ENCODE peak calls at places on chromosome 5, in seven cellular contexts. One of them, this sample, is unnamed.

GRCh38 chr5:83172655-83173054 is 95.3 kb downstream of the XRCC4 start:
- DNase-seq in Ammon's horn: no peak
- DNase-seq in RPMI7951: no peak
- DNase-seq in kidney epithelial cell: no peak
- DNase-seq in vagina: no peak
- DNase-seq in amniotic stem cell: no peak
- DNase-seq in CD4-positive, CD25-positive, alpha-beta regulatory T cell: no peak
- DNase-seq in this sample: no peak

GRCh38 chr5:128099944-128100343 is 16.4 kb downstream of the SLC12A2 start:
- DNase-seq in kidney epithelial cell: no peak
- DNase-seq in RPMI7951: no peak
- DNase-seq in vagina: no peak
- DNase-seq in CD4-positive, CD25-positive, alpha-beta regulatory T cell: no peak
- DNase-seq in Ammon's horn: no peak
- DNase-seq in amniotic stem cell: no peak
- DNase-seq in this sample: no peak

GRCh38 chr5:138653502-138653901 is 78.3 kb upstream of the HSPA9 start:
- DNase-seq in RPMI7951: peak
- DNase-seq in CD4-positive, CD25-positive, alpha-beta regulatory T cell: no peak
- DNase-seq in vagina: no peak
- DNase-seq in amniotic stem cell: no peak
- DNase-seq in kidney epithelial cell: no peak
- DNase-seq in Ammon's horn: peak
- DNase-seq in this sample: no peak

GRCh38 chr5:19977069-19977468 is 10.9 kb downstream of the CDH18 start:
- DNase-seq in RPMI7951: no peak
- DNase-seq in CD4-positive, CD25-positive, alpha-beta regulatory T cell: no peak
- DNase-seq in vagina: no peak
- DNase-seq in Ammon's horn: peak
- DNase-seq in amniotic stem cell: no peak
- DNase-seq in kidney epithelial cell: no peak
- DNase-seq in this sample: no peak

GRCh38 chr5:80389575-80389974 is 18.3 kb upstream of the ZFYVE16 start:
- DNase-seq in Ammon's horn: no peak
- DNase-seq in RPMI7951: no peak
- DNase-seq in CD4-positive, CD25-positive, alpha-beta regulatory T cell: no peak
- DNase-seq in amniotic stem cell: no peak
- DNase-seq in kidney epithelial cell: no peak
- DNase-seq in vagina: no peak
- DNase-seq in this sample: no peak

GRCh38 chr5:14032944-14033343 is 88.5 kb upstream of the DNAH5 start:
- DNase-seq in Ammon's horn: no peak
- DNase-seq in vagina: no peak
- DNase-seq in CD4-positive, CD25-positive, alpha-beta regulatory T cell: no peak
- DNase-seq in RPMI7951: peak
- DNase-seq in amniotic stem cell: no peak
- DNase-seq in kidney epithelial cell: no peak
- DNase-seq in this sample: no peak

GRCh38 chr5:168261212-168261575 is 30.3 kb upstream of the WWC1 start:
- DNase-seq in kidney epithelial cell: no peak
- DNase-seq in vagina: no peak
- DNase-seq in amniotic stem cell: no peak
- DNase-seq in CD4-positive, CD25-positive, alpha-beta regulatory T cell: no peak
- DNase-seq in RPMI7951: no peak
- DNase-seq in Ammon's horn: no peak
- DNase-seq in this sample: no peak

GRCh38 chr5:36422957-36423356 is 121.3 kb upstream of the RANBP3L start:
- DNase-seq in vagina: no peak
- DNase-seq in Ammon's horn: no peak
- DNase-seq in RPMI7951: peak
- DNase-seq in amniotic stem cell: no peak
- DNase-seq in kidney epithelial cell: peak
- DNase-seq in CD4-positive, CD25-positive, alpha-beta regulatory T cell: no peak
- DNase-seq in this sample: no peak

GRCh38 chr5:140607031-140607430 is 25.9 kb downstream of the CD14 start:
- DNase-seq in RPMI7951: no peak
- DNase-seq in kidney epithelial cell: no peak
- DNase-seq in Ammon's horn: no peak
- DNase-seq in vagina: no peak
- DNase-seq in CD4-positive, CD25-positive, alpha-beta regulatory T cell: no peak
- DNase-seq in amniotic stem cell: no peak
- DNase-seq in this sample: no peak

GRCh38 chr5:73375949-73376348 is 72.6 kb downstream of the FOXD1 start:
- DNase-seq in Ammon's horn: no peak
- DNase-seq in RPMI7951: no peak
- DNase-seq in amniotic stem cell: no peak
- DNase-seq in kidney epithelial cell: no peak
- DNase-seq in vagina: no peak
- DNase-seq in CD4-positive, CD25-positive, alpha-beta regulatory T cell: no peak
- DNase-seq in this sample: no peak

GRCh38 chr5:72859127-72859526 is 42.7 kb downstream of the TNPO1 start:
- DNase-seq in vagina: no peak
- DNase-seq in Ammon's horn: no peak
- DNase-seq in kidney epithelial cell: no peak
- DNase-seq in CD4-positive, CD25-positive, alpha-beta regulatory T cell: no peak
- DNase-seq in RPMI7951: no peak
- DNase-seq in amniotic stem cell: no peak
- DNase-seq in this sample: no peak

GRCh38 chr5:160506006-160507004 is 84.7 kb downstream of the PTTG1 start:
- DNase-seq in CD4-positive, CD25-positive, alpha-beta regulatory T cell: peak
- DNase-seq in amniotic stem cell: no peak
- DNase-seq in RPMI7951: peak
- DNase-seq in vagina: no peak
- DNase-seq in Ammon's horn: peak
- DNase-seq in kidney epithelial cell: no peak
- DNase-seq in this sample: peak

GRCh38 chr5:103340717-103341397 is 82.3 kb downstream of the MACIR start:
- DNase-seq in kidney epithelial cell: no peak
- DNase-seq in vagina: no peak
- DNase-seq in CD4-positive, CD25-positive, alpha-beta regulatory T cell: no peak
- DNase-seq in RPMI7951: peak
- DNase-seq in Ammon's horn: no peak
- DNase-seq in amniotic stem cell: no peak
- DNase-seq in this sample: no peak

GRCh38 chr5:87191645-87192044 is 76.0 kb upstream of the RASA1 start:
- DNase-seq in RPMI7951: no peak
- DNase-seq in amniotic stem cell: no peak
- DNase-seq in vagina: no peak
- DNase-seq in CD4-positive, CD25-positive, alpha-beta regulatory T cell: no peak
- DNase-seq in Ammon's horn: no peak
- DNase-seq in kidney epithelial cell: no peak
- DNase-seq in this sample: no peak

GRCh38 chr5:40798856-40799210 is 659 bp upstream of the PRKAA1 start:
- DNase-seq in amniotic stem cell: no peak
- DNase-seq in RPMI7951: no peak
- DNase-seq in CD4-positive, CD25-positive, alpha-beta regulatory T cell: no peak
- DNase-seq in Ammon's horn: no peak
- DNase-seq in kidney epithelial cell: no peak
- DNase-seq in vagina: no peak
- DNase-seq in this sample: no peak

GRCh38 chr5:122702524-122702875 is 72.4 kb upstream of the SNX2 start:
- DNase-seq in vagina: no peak
- DNase-seq in Ammon's horn: no peak
- DNase-seq in CD4-positive, CD25-positive, alpha-beta regulatory T cell: no peak
- DNase-seq in RPMI7951: no peak
- DNase-seq in kidney epithelial cell: no peak
- DNase-seq in amniotic stem cell: no peak
- DNase-seq in this sample: no peak

GRCh38 chr5:145796318-145796717 is 38.8 kb downstream of the PRELID2 start:
- DNase-seq in kidney epithelial cell: no peak
- DNase-seq in CD4-positive, CD25-positive, alpha-beta regulatory T cell: no peak
- DNase-seq in vagina: no peak
- DNase-seq in Ammon's horn: no peak
- DNase-seq in RPMI7951: no peak
- DNase-seq in amniotic stem cell: no peak
- DNase-seq in this sample: no peak

GRCh38 chr5:148998174-148998797 is 64.6 kb downstream of the SH3TC2 start:
- DNase-seq in kidney epithelial cell: no peak
- DNase-seq in amniotic stem cell: peak
- DNase-seq in Ammon's horn: peak
- DNase-seq in vagina: no peak
- DNase-seq in RPMI7951: peak
- DNase-seq in CD4-positive, CD25-positive, alpha-beta regulatory T cell: peak
- DNase-seq in this sample: peak

GRCh38 chr5:35821513-35821912 is 35.2 kb upstream of the IL7R start:
- DNase-seq in kidney epithelial cell: no peak
- DNase-seq in amniotic stem cell: no peak
- DNase-seq in RPMI7951: no peak
- DNase-seq in vagina: no peak
- DNase-seq in CD4-positive, CD25-positive, alpha-beta regulatory T cell: no peak
- DNase-seq in Ammon's horn: no peak
- DNase-seq in this sample: no peak

This sample was measured in immature natural killer cell.